ENCODE peak calls at places on chromosomes 12 and 14, in seven cellular contexts. E is BJ, X is stomach, Y is mucosa of descending colon, U is HL-60, R is heart right ventricle, A is fibroblast of the aortic adventitia. Q is an unnamed sample.

GRCh38 chr14:53278602-53279506 is 125.7 kb upstream of the DDHD1 start:
- DNase-seq in E (no peak), X (no peak), Y (no peak), U (no peak), R (no peak), A (peak; percentile 5), Q (peak; percentile 50)

GRCh38 chr12:67747869-67748760 is 99.6 kb downstream of the DYRK2 start:
- DNase-seq in E (no peak), X (peak; percentile 77), Y (peak; percentile 61), U (no peak), R (no peak), A (peak; percentile 65), Q (no peak)

GRCh38 chr14:26187996-26188605 is 409.7 kb downstream of the NOVA1 start:
- DNase-seq in E (no peak), X (no peak), Y (no peak), U (no peak), R (no peak), A (peak; percentile 39), Q (no peak)

GRCh38 chr12:61915420-61915819 is 344.8 kb upstream of the USP15 start:
- DNase-seq in E (no peak), X (no peak), Y (no peak), U (no peak), R (no peak), A (no peak), Q (no peak)

GRCh38 chr14:65073605-65074201 is 28.6 kb downstream of the MAX start:
- DNase-seq in E (no peak), X (peak; percentile 65), Y (peak; percentile 83), U (no peak), R (no peak), A (no peak), Q (no peak)

GRCh38 chr14:24904533-24904932 is 145.4 kb downstream of the STXBP6 start:
- DNase-seq in E (no peak), X (no peak), Y (no peak), U (no peak), R (no peak), A (no peak), Q (no peak)

GRCh38 chr12:126537961-126538530 is 1472.8 kb downstream of the AACS start:
- DNase-seq in E (no peak), X (no peak), Y (no peak), U (no peak), R (no peak), A (peak; percentile 28), Q (no peak)

GRCh38 chr12:48361664-48362339 is 11.1 kb upstream of the ZNF641 start:
- DNase-seq in E (no peak), X (no peak), Y (no peak), U (no peak), R (no peak), A (no peak), Q (no peak)

GRCh38 chr12:111424189-111424792 is 18.6 kb downstream of the SH2B3 start:
- DNase-seq in E (no peak), X (no peak), Y (no peak), U (no peak), R (peak; percentile 53), A (no peak), Q (no peak)

GRCh38 chr12:28190321-28191017 is at the start of gene CCDC91:
- DNase-seq in E (no peak), X (peak; percentile 88), Y (peak; percentile 92), U (peak; percentile 70), R (peak; percentile 87), A (peak; percentile 90), Q (peak; percentile 59)

GRCh38 chr12:6817662-6818157 is 3.9 kb upstream of the GPR162 start:
- DNase-seq in E (no peak), X (no peak), Y (no peak), U (no peak), R (no peak), A (no peak), Q (no peak)

GRCh38 chr14:90242444-90242843 is 13.9 kb upstream of the PSMC1 start:
- DNase-seq in E (no peak), X (no peak), Y (no peak), U (no peak), R (no peak), A (no peak), Q (no peak)

GRCh38 chr14:39050389-39050788 is 52.6 kb downstream of the SEC23A start:
- DNase-seq in E (peak; percentile 35), X (no peak), Y (no peak), U (peak; percentile 23), R (no peak), A (peak; percentile 34), Q (peak; percentile 12)

GRCh38 chr12:21823581-21823980 is 49.1 kb upstream of the KCNJ8 start:
- DNase-seq in E (no peak), X (no peak), Y (peak; percentile 50), U (no peak), R (peak; percentile 59), A (peak; percentile 69), Q (no peak)

GRCh38 chr14:36662543-36663403 is 1.1 kb downstream of the PAX9 start:
- DNase-seq in E (no peak), X (no peak), Y (no peak), U (no peak), R (no peak), A (no peak), Q (no peak)

DNA sequence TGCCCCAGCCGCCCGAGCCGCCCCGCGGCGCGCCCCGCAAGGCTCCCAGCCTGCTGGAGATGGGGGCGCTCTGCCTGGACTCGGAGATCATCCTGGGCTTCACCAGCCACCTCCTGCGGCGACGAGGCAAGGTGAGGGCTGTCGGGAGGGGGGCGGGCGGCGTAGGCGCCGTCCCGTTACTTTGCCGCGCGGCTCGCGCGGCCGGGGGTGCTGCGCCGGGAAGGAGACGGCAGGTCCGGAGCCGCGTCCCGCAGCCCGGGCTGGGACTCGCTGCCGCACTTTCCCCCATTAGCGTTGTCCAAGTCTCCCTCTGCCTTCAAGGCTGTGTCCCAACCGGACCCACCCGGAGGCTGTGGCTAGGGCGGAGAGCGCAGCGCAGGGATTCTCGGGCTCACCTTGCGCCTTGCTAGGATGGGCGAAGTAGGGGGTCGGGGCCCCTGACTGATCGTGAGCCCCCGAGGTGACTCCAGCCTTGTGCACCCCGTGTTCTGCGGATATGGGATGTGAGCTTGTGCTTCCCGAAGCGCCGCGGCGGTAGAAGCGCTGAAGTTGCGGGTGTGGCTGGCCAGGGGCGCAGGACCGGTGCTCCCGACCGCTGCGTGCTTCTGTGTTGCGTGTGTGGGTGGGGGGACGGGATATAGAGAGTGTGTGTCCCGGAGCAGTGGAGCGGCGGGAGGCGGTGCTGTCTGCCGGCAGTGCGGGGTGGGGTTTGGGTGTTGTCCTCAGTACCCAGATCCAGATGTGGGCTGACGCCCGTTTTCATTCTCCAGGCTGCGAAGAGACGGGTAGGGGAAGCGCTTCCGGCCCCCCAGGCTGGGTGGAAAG is 1.7 kb upstream of the KIF26A start:
- DNase-seq in E (no peak), X (no peak), Y (peak; percentile 37), U (no peak), R (peak; percentile 16), A (no peak), Q (no peak)
- H3K4me3 ChIP-seq in E (no peak overlapping the region), X (peak overlapping the region; percentile 57), Y (no peak overlapping the region), U (no peak overlapping the region), R (peak overlapping the region; percentile 30), A (no peak overlapping the region), Q (peak overlapping the region; percentile 40)

GRCh38 chr14:92316116-92316515 is 6.8 kb upstream of the SLC24A4 start:
- DNase-seq in E (no peak), X (no peak), Y (no peak), U (no peak), R (no peak), A (no peak), Q (no peak)

GRCh38 chr14:92314182-92314581 is 8.8 kb upstream of the SLC24A4 start:
- DNase-seq in E (no peak), X (no peak), Y (no peak), U (no peak), R (no peak), A (no peak), Q (no peak)

GRCh38 chr14:92316937-92317336 is 6.0 kb upstream of the SLC24A4 start:
- DNase-seq in E (no peak), X (no peak), Y (no peak), U (peak; percentile 16), R (no peak), A (no peak), Q (no peak)

GRCh38 chr14:92317511-92317910 is 5.5 kb upstream of the SLC24A4 start:
- DNase-seq in E (no peak), X (no peak), Y (no peak), U (no peak), R (no peak), A (peak; percentile 4), Q (peak; percentile 10)

DNA sequence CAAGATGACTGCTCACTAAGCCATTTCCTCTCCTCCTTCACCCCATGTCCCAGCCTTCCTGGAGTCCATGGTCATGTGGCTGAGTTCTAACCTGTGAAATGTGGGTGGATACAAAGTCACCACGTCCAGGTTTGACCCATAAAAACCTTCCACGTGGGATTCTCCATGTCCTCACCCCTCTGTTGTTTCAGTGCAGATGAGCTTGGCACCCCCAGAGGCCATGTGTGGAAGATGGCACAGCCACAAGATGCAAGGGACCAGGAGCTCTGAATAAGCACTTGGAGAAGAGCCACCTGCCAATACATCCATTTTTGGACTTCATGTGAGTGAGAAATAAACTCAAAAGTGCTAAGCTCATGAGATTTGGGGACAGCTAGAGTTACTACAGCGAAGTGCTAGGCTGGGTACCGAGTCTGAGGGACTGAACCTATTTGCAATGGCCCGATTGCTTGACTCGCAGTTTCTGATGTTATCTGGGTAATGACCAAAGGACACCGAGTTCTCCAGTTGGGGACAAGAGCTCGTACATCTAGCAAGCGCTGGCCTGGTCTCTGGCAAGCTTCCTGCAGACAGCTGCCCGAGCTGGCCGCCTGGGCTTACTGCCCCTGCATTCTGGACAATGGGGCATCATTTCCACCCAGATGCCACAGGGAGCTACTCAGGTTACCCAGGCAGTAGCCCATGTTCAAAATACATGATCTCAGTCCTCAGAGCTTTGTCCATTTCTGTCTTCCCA is 7.7 kb upstream of the SLC24A4 start:
- DNase-seq in E (no peak), X (no peak), Y (no peak), U (no peak), R (no peak), A (no peak), Q (no peak)
- TF ChIP-seq CTCF in E (no peak), X (no peak), Y (no peak), U (no peak), R (no peak), A (no peak), Q (no peak)

DNA sequence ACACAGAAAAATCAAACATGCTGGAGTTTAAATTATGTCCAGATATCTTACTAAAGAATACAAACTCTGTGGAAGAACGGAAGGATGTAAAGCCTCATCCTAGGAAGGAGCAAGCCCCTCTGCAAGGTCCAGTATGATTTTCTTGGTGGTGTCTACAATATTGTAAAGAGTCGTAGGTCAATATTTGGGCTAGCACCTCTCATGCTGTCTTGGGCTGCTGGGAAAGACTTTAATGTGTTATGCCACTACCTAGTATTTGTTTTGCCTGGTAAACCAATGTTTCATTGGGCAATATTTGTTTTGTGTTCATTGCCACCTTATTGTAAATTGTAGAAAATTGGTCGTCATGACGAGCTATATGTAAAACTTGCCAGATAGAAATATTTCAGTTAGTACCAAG is 26.6 kb downstream of the RESF1 start:
- DNase-seq in E (no peak), X (no peak), Y (no peak), U (no peak), R (no peak), A (no peak), Q (no peak)
- H3K4me3 ChIP-seq in E (no peak overlapping the region), X (no peak overlapping the region), Y (no peak overlapping the region), U (no peak overlapping the region), R (no peak overlapping the region), A (no peak overlapping the region), Q (no peak overlapping the region)

DNA sequence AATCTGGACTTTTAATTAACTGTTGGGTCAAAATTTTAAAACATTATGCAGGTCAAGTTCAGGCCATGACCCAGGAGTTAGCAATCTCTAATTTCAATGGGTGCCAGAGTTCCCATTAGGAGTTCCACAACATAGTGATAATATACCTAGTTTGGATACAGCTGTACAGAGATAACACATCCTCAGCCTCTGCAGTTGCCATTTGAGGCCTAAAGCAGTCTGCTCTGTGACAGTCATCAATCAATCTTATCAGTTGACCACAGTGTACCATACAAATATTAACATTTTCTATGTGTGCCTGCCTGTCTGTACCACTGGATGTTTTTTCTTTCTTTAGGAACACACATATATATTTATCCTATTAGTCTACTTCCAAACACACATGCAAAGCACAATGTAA is 54.0 kb upstream of the BBS10 start:
- DNase-seq in E (no peak), X (no peak), Y (no peak), U (no peak), R (no peak), A (no peak), Q (no peak)
- TF ChIP-seq CTCF in E (no peak), X (no peak), Y (no peak), U (no peak), R (no peak), A (no peak), Q (no peak)

Q was measured in HFF-Myc.